ENCODE peak calls at places on chromosomes 13 and 19, in five cellular contexts. Z, U, P, S and T are unnamed samples.

GRCh38 chr13:76231522-76232167 is 595.5 kb downstream of the LMO7 start:
- DNase-seq in Z (no peak), U (no peak), P (no peak), S (no peak), T (no peak)

GRCh38 chr13:106633321-106633720 is 65.4 kb upstream of the ARGLU1 start:
- DNase-seq in Z (no peak), U (no peak), P (no peak), S (peak), T (no peak)

GRCh38 chr13:82224806-82225205 is 1657.5 kb downstream of the SLITRK1 start:
- DNase-seq in Z (no peak), U (no peak), P (no peak), S (no peak), T (no peak)

GRCh38 chr13:43664700-43665191 is 122.0 kb downstream of the ENOX1 start:
- DNase-seq in Z (peak), U (peak), P (no peak), S (peak), T (no peak)

GRCh38 chr19:40512473-40513344 is 45.9 kb downstream of the SPTBN4 start:
- DNase-seq in Z (no peak), U (peak), P (peak), S (no peak), T (no peak)

GRCh38 chr13:36675213-36675536 is 1.4 kb downstream of the SERTM1 start:
- DNase-seq in Z (no peak), U (no peak), P (no peak), S (no peak), T (no peak)

GRCh38 chr13:105428816-105429215 is 1106.6 kb downstream of the EFNB2 start:
- DNase-seq in Z (no peak), U (no peak), P (no peak), S (no peak), T (no peak)

GRCh38 chr13:46479286-46479685 is 73.7 kb upstream of the LRCH1 start:
- DNase-seq in Z (no peak), U (no peak), P (no peak), S (no peak), T (no peak)

GRCh38 chr19:4197625-4198466 is 15.4 kb downstream of the ANKRD24 start:
- DNase-seq in Z (peak), U (peak), P (peak), S (no peak), T (no peak)

GRCh38 chr19:45103625-45104319 is 10.8 kb downstream of the PPP1R37 start:
- DNase-seq in Z (no peak), U (no peak), P (no peak), S (no peak), T (no peak)

GRCh38 chr19:34493038-34493648 is 11.6 kb downstream of the WTIP start:
- DNase-seq in Z (no peak), U (no peak), P (peak), S (no peak), T (no peak)

GRCh38 chr19:16208064-16208759 is 10.5 kb downstream of the AP1M1 start:
- DNase-seq in Z (no peak), U (no peak), P (peak), S (no peak), T (no peak)

GRCh38 chr13:72983085-72983768 is 75.6 kb upstream of the KLF5 start:
- DNase-seq in Z (no peak), U (peak), P (peak), S (no peak), T (no peak)

GRCh38 chr13:107438251-107438650 is 777.1 kb downstream of the LIG4 start:
- DNase-seq in Z (no peak), U (no peak), P (peak), S (no peak), T (no peak)

GRCh38 chr19:46821512-46822359 is 28.9 kb downstream of the AP2S1 start:
- DNase-seq in Z (no peak), U (no peak), P (peak), S (peak), T (no peak)

GRCh38 chr19:2977001-2977685 is at the start of gene TLE6:
- DNase-seq in Z (peak), U (peak), P (peak), S (peak), T (peak)

GRCh38 chr19:47330466-47330869 is 1.5 kb upstream of the C5AR2 start:
- DNase-seq in Z (no peak), U (no peak), P (peak), S (no peak), T (no peak)

GRCh38 chr19:17579523-17580244 is 24.2 kb downstream of the COLGALT1 start:
- DNase-seq in Z (peak), U (peak), P (peak), S (peak), T (no peak)

GRCh38 chr13:113041821-113042335 is 63.7 kb upstream of the F7 start:
- DNase-seq in Z (no peak), U (no peak), P (no peak), S (no peak), T (no peak)

GRCh38 chr13:29411493-29411892 is 184.0 kb downstream of the SLC7A1 start:
- DNase-seq in Z (no peak), U (peak), P (no peak), S (no peak), T (no peak)

GRCh38 chr13:27022571-27023311 is 148.9 kb downstream of the USP12 start:
- DNase-seq in Z (no peak), U (no peak), P (no peak), S (no peak), T (no peak)

GRCh38 chr19:11397089-11397610 is 13.0 kb upstream of the EPOR start:
- DNase-seq in Z (no peak), U (no peak), P (peak), S (no peak), T (no peak)

GRCh38 chr13:109733550-109733949 is 52.8 kb downstream of the IRS2 start:
- DNase-seq in Z (no peak), U (no peak), P (no peak), S (no peak), T (no peak)

GRCh38 chr19:37654525-37654832 is 786 bp downstream of the ZFP30 start:
- DNase-seq in Z (no peak), U (peak), P (no peak), S (no peak), T (no peak)

GRCh38 chr13:66835040-66835628 is 395.0 kb downstream of the PCDH9 start:
- DNase-seq in Z (peak), U (no peak), P (no peak), S (peak), T (no peak)

GRCh38 chr13:42836930-42837329 is 55.5 kb downstream of the FAM216B start:
- DNase-seq in Z (peak), U (peak), P (peak), S (no peak), T (no peak)

GRCh38 chr19:31214997-31215396 is 134.2 kb downstream of the TSHZ3 start:
- DNase-seq in Z (no peak), U (no peak), P (no peak), S (no peak), T (no peak)

GRCh38 chr13:102591988-102592781 is 4.6 kb upstream of the TPP2 start:
- DNase-seq in Z (peak), U (peak), P (no peak), S (peak), T (no peak)

GRCh38 chr13:45529758-45530157 is 65.0 kb downstream of the COG3 start:
- DNase-seq in Z (no peak), U (no peak), P (no peak), S (no peak), T (no peak)

GRCh38 chr19:42091300-42092266 is 15.6 kb downstream of the ZNF574 start:
- DNase-seq in Z (no peak), U (peak), P (peak), S (no peak), T (no peak)

GRCh38 chr13:33283195-33283910 is 2.2 kb downstream of the STARD13 start:
- DNase-seq in Z (no peak), U (no peak), P (no peak), S (no peak), T (no peak)

GRCh38 chr19:11130824-11131455 is 24.6 kb downstream of the SPC24 start:
- DNase-seq in Z (peak), U (peak), P (peak), S (peak), T (no peak)

GRCh38 chr19:39083983-39084731 is at the start of gene ACP7:
- DNase-seq in Z (no peak), U (no peak), P (peak), S (no peak), T (no peak)